ENCODE peak calls at places on chromosomes 7 and 10, in six cellular contexts. One of them, this sample, is unnamed.

GRCh38 chr7:157004050-157004838 is 6.2 kb downstream of the MNX1 start:
- DNase-seq in naive thymus-derived CD8-positive, alpha-beta T cell: no peak
- DNase-seq in Peyer's patch: no peak
- DNase-seq in activated CD4-positive, alpha-beta T cell treated with anti-CD3 and anti-CD28 coated beads, Interleukin-2, amount 50 U/mL, for 4 hours: no peak
- DNase-seq in GM13977: peak
- DNase-seq in activated T-cell treated with anti-CD3 and anti-CD28 coated beads for 1 hour: no peak
- DNase-seq in this sample: no peak

GRCh38 chr7:41942468-41943097 is 239.7 kb upstream of the INHBA start:
- DNase-seq in Peyer's patch: peak
- DNase-seq in activated T-cell treated with anti-CD3 and anti-CD28 coated beads for 1 hour: no peak
- DNase-seq in GM13977: no peak
- DNase-seq in activated CD4-positive, alpha-beta T cell treated with anti-CD3 and anti-CD28 coated beads, Interleukin-2, amount 50 U/mL, for 4 hours: no peak
- DNase-seq in naive thymus-derived CD8-positive, alpha-beta T cell: no peak
- DNase-seq in this sample: no peak

GRCh38 chr7:16061011-16061410 is 360.3 kb downstream of the CRPPA start:
- DNase-seq in activated CD4-positive, alpha-beta T cell treated with anti-CD3 and anti-CD28 coated beads, Interleukin-2, amount 50 U/mL, for 4 hours: no peak
- DNase-seq in activated T-cell treated with anti-CD3 and anti-CD28 coated beads for 1 hour: no peak
- DNase-seq in GM13977: no peak
- DNase-seq in Peyer's patch: no peak
- DNase-seq in naive thymus-derived CD8-positive, alpha-beta T cell: no peak
- DNase-seq in this sample: no peak

GRCh38 chr7:99562832-99563231 is 4.4 kb downstream of the ZNF655 start:
- DNase-seq in Peyer's patch: peak
- DNase-seq in GM13977: no peak
- DNase-seq in activated CD4-positive, alpha-beta T cell treated with anti-CD3 and anti-CD28 coated beads, Interleukin-2, amount 50 U/mL, for 4 hours: peak
- DNase-seq in activated T-cell treated with anti-CD3 and anti-CD28 coated beads for 1 hour: no peak
- DNase-seq in naive thymus-derived CD8-positive, alpha-beta T cell: no peak
- DNase-seq in this sample: no peak

GRCh38 chr10:52523696-52524095 is 209.6 kb downstream of the DKK1 start:
- DNase-seq in activated T-cell treated with anti-CD3 and anti-CD28 coated beads for 1 hour: no peak
- DNase-seq in GM13977: no peak
- DNase-seq in activated CD4-positive, alpha-beta T cell treated with anti-CD3 and anti-CD28 coated beads, Interleukin-2, amount 50 U/mL, for 4 hours: no peak
- DNase-seq in naive thymus-derived CD8-positive, alpha-beta T cell: no peak
- DNase-seq in Peyer's patch: no peak
- DNase-seq in this sample: no peak

GRCh38 chr10:4260483-4260882 is 475.5 kb upstream of the KLF6 start:
- DNase-seq in activated T-cell treated with anti-CD3 and anti-CD28 coated beads for 1 hour: no peak
- DNase-seq in GM13977: no peak
- DNase-seq in Peyer's patch: no peak
- DNase-seq in activated CD4-positive, alpha-beta T cell treated with anti-CD3 and anti-CD28 coated beads, Interleukin-2, amount 50 U/mL, for 4 hours: no peak
- DNase-seq in naive thymus-derived CD8-positive, alpha-beta T cell: no peak
- DNase-seq in this sample: no peak

GRCh38 chr10:85547460-85548023 is 819.1 kb downstream of the GRID1 start:
- DNase-seq in activated CD4-positive, alpha-beta T cell treated with anti-CD3 and anti-CD28 coated beads, Interleukin-2, amount 50 U/mL, for 4 hours: no peak
- DNase-seq in activated T-cell treated with anti-CD3 and anti-CD28 coated beads for 1 hour: no peak
- DNase-seq in GM13977: no peak
- DNase-seq in Peyer's patch: no peak
- DNase-seq in naive thymus-derived CD8-positive, alpha-beta T cell: no peak
- DNase-seq in this sample: no peak

GRCh38 chr10:88161070-88161469 is 297.6 kb downstream of the PTEN start:
- DNase-seq in GM13977: no peak
- DNase-seq in naive thymus-derived CD8-positive, alpha-beta T cell: no peak
- DNase-seq in activated T-cell treated with anti-CD3 and anti-CD28 coated beads for 1 hour: no peak
- DNase-seq in Peyer's patch: no peak
- DNase-seq in activated CD4-positive, alpha-beta T cell treated with anti-CD3 and anti-CD28 coated beads, Interleukin-2, amount 50 U/mL, for 4 hours: no peak
- DNase-seq in this sample: no peak

GRCh38 chr7:128838109-128838779 is 8.0 kb downstream of the FLNC start:
- DNase-seq in activated CD4-positive, alpha-beta T cell treated with anti-CD3 and anti-CD28 coated beads, Interleukin-2, amount 50 U/mL, for 4 hours: no peak
- DNase-seq in activated T-cell treated with anti-CD3 and anti-CD28 coated beads for 1 hour: no peak
- DNase-seq in Peyer's patch: no peak
- DNase-seq in GM13977: peak
- DNase-seq in naive thymus-derived CD8-positive, alpha-beta T cell: no peak
- DNase-seq in this sample: no peak

GRCh38 chr10:122113161-122113944 is 124.4 kb downstream of the TACC2 start:
- DNase-seq in activated CD4-positive, alpha-beta T cell treated with anti-CD3 and anti-CD28 coated beads, Interleukin-2, amount 50 U/mL, for 4 hours: no peak
- DNase-seq in Peyer's patch: peak
- DNase-seq in activated T-cell treated with anti-CD3 and anti-CD28 coated beads for 1 hour: no peak
- DNase-seq in GM13977: peak
- DNase-seq in naive thymus-derived CD8-positive, alpha-beta T cell: no peak
- DNase-seq in this sample: no peak

GRCh38 chr7:34928052-34928451 is 109.2 kb downstream of the DPY19L1 start:
- DNase-seq in activated CD4-positive, alpha-beta T cell treated with anti-CD3 and anti-CD28 coated beads, Interleukin-2, amount 50 U/mL, for 4 hours: peak
- DNase-seq in GM13977: no peak
- DNase-seq in naive thymus-derived CD8-positive, alpha-beta T cell: peak
- DNase-seq in Peyer's patch: peak
- DNase-seq in activated T-cell treated with anti-CD3 and anti-CD28 coated beads for 1 hour: peak
- DNase-seq in this sample: no peak

GRCh38 chr7:414681-415560 is 104.7 kb downstream of the PDGFA start:
- DNase-seq in GM13977: no peak
- DNase-seq in activated CD4-positive, alpha-beta T cell treated with anti-CD3 and anti-CD28 coated beads, Interleukin-2, amount 50 U/mL, for 4 hours: no peak
- DNase-seq in Peyer's patch: no peak
- DNase-seq in activated T-cell treated with anti-CD3 and anti-CD28 coated beads for 1 hour: no peak
- DNase-seq in naive thymus-derived CD8-positive, alpha-beta T cell: no peak
- DNase-seq in this sample: no peak

GRCh38 chr10:79260803-79261740 is 86.2 kb upstream of the PPIF start:
- DNase-seq in activated CD4-positive, alpha-beta T cell treated with anti-CD3 and anti-CD28 coated beads, Interleukin-2, amount 50 U/mL, for 4 hours: no peak
- DNase-seq in naive thymus-derived CD8-positive, alpha-beta T cell: no peak
- DNase-seq in Peyer's patch: no peak
- DNase-seq in GM13977: no peak
- DNase-seq in activated T-cell treated with anti-CD3 and anti-CD28 coated beads for 1 hour: no peak
- DNase-seq in this sample: no peak

GRCh38 chr10:49164587-49165188 is 23.5 kb downstream of the TMEM273 start:
- DNase-seq in activated CD4-positive, alpha-beta T cell treated with anti-CD3 and anti-CD28 coated beads, Interleukin-2, amount 50 U/mL, for 4 hours: peak
- DNase-seq in naive thymus-derived CD8-positive, alpha-beta T cell: no peak
- DNase-seq in Peyer's patch: no peak
- DNase-seq in GM13977: peak
- DNase-seq in activated T-cell treated with anti-CD3 and anti-CD28 coated beads for 1 hour: no peak
- DNase-seq in this sample: no peak

GRCh38 chr7:20539201-20539600 is 76.3 kb upstream of the ABCB5 start:
- DNase-seq in naive thymus-derived CD8-positive, alpha-beta T cell: no peak
- DNase-seq in activated T-cell treated with anti-CD3 and anti-CD28 coated beads for 1 hour: no peak
- DNase-seq in GM13977: no peak
- DNase-seq in Peyer's patch: no peak
- DNase-seq in activated CD4-positive, alpha-beta T cell treated with anti-CD3 and anti-CD28 coated beads, Interleukin-2, amount 50 U/mL, for 4 hours: no peak
- DNase-seq in this sample: no peak

GRCh38 chr7:101846800-101847538 is 29.5 kb downstream of the CUX1 start:
- DNase-seq in Peyer's patch: no peak
- DNase-seq in GM13977: no peak
- DNase-seq in activated T-cell treated with anti-CD3 and anti-CD28 coated beads for 1 hour: no peak
- DNase-seq in activated CD4-positive, alpha-beta T cell treated with anti-CD3 and anti-CD28 coated beads, Interleukin-2, amount 50 U/mL, for 4 hours: no peak
- DNase-seq in naive thymus-derived CD8-positive, alpha-beta T cell: no peak
- DNase-seq in this sample: no peak

GRCh38 chr7:55258631-55259030 is 106.5 kb upstream of the LANCL2 start:
- DNase-seq in GM13977: no peak
- DNase-seq in naive thymus-derived CD8-positive, alpha-beta T cell: no peak
- DNase-seq in activated CD4-positive, alpha-beta T cell treated with anti-CD3 and anti-CD28 coated beads, Interleukin-2, amount 50 U/mL, for 4 hours: no peak
- DNase-seq in Peyer's patch: no peak
- DNase-seq in activated T-cell treated with anti-CD3 and anti-CD28 coated beads for 1 hour: no peak
- DNase-seq in this sample: no peak

GRCh38 chr7:33805630-33806233 is 99.6 kb upstream of the BMPER start:
- DNase-seq in Peyer's patch: no peak
- DNase-seq in naive thymus-derived CD8-positive, alpha-beta T cell: no peak
- DNase-seq in activated T-cell treated with anti-CD3 and anti-CD28 coated beads for 1 hour: no peak
- DNase-seq in activated CD4-positive, alpha-beta T cell treated with anti-CD3 and anti-CD28 coated beads, Interleukin-2, amount 50 U/mL, for 4 hours: no peak
- DNase-seq in GM13977: no peak
- DNase-seq in this sample: no peak

GRCh38 chr10:20694296-20694695 is 202.8 kb downstream of the NEBL start:
- DNase-seq in naive thymus-derived CD8-positive, alpha-beta T cell: no peak
- DNase-seq in GM13977: no peak
- DNase-seq in activated CD4-positive, alpha-beta T cell treated with anti-CD3 and anti-CD28 coated beads, Interleukin-2, amount 50 U/mL, for 4 hours: no peak
- DNase-seq in activated T-cell treated with anti-CD3 and anti-CD28 coated beads for 1 hour: no peak
- DNase-seq in Peyer's patch: no peak
- DNase-seq in this sample: no peak

GRCh38 chr10:43212043-43212721 is 54.7 kb downstream of the RASGEF1A start:
- DNase-seq in activated CD4-positive, alpha-beta T cell treated with anti-CD3 and anti-CD28 coated beads, Interleukin-2, amount 50 U/mL, for 4 hours: no peak
- DNase-seq in GM13977: no peak
- DNase-seq in activated T-cell treated with anti-CD3 and anti-CD28 coated beads for 1 hour: no peak
- DNase-seq in Peyer's patch: no peak
- DNase-seq in naive thymus-derived CD8-positive, alpha-beta T cell: no peak
- DNase-seq in this sample: no peak

GRCh38 chr10:103525901-103526300 is 32.4 kb downstream of the NEURL1 start:
- DNase-seq in activated CD4-positive, alpha-beta T cell treated with anti-CD3 and anti-CD28 coated beads, Interleukin-2, amount 50 U/mL, for 4 hours: no peak
- DNase-seq in GM13977: no peak
- DNase-seq in naive thymus-derived CD8-positive, alpha-beta T cell: no peak
- DNase-seq in activated T-cell treated with anti-CD3 and anti-CD28 coated beads for 1 hour: no peak
- DNase-seq in Peyer's patch: no peak
- DNase-seq in this sample: no peak

GRCh38 chr7:120951826-120952225 is 1.2 kb downstream of the ING3 start:
- DNase-seq in Peyer's patch: no peak
- DNase-seq in activated T-cell treated with anti-CD3 and anti-CD28 coated beads for 1 hour: no peak
- DNase-seq in naive thymus-derived CD8-positive, alpha-beta T cell: no peak
- DNase-seq in activated CD4-positive, alpha-beta T cell treated with anti-CD3 and anti-CD28 coated beads, Interleukin-2, amount 50 U/mL, for 4 hours: no peak
- DNase-seq in GM13977: no peak
- DNase-seq in this sample: no peak

GRCh38 chr10:16909961-16910794 is 93.0 kb upstream of the RSU1 start:
- DNase-seq in activated T-cell treated with anti-CD3 and anti-CD28 coated beads for 1 hour: no peak
- DNase-seq in activated CD4-positive, alpha-beta T cell treated with anti-CD3 and anti-CD28 coated beads, Interleukin-2, amount 50 U/mL, for 4 hours: no peak
- DNase-seq in Peyer's patch: no peak
- DNase-seq in GM13977: no peak
- DNase-seq in naive thymus-derived CD8-positive, alpha-beta T cell: no peak
- DNase-seq in this sample: no peak

This sample was measured in central memory CD8-positive, alpha-beta T cell.